ENCODE peak calls at places on chromosomes 12 and 14, in four cellular contexts. Y is pancreas, T is astrocyte of the cerebellum, I is nucleus accumbens. G is an unnamed sample.

GRCh38 chr12:53200458-53201169 is 6.4 kb downstream of the ITGB7 start:
- DNase-seq in Y (no peak), T (no peak), I (no peak), G (no peak)

GRCh38 chr12:121781751-121782615 is 11.5 kb downstream of the RHOF start:
- DNase-seq in T (no peak), I (no peak), Y (no peak), G (no peak)

GRCh38 chr12:105331805-105332251 is 1.3 kb downstream of the C12orf75 start:
- DNase-seq in Y (no peak), T (no peak), I (no peak), G (no peak)

GRCh38 chr12:117486840-117487659 is 125.6 kb upstream of the NOS1 start:
- DNase-seq in Y (no peak), T (peak), I (no peak), G (peak)

GRCh38 chr12:65958456-65958855 is 134.2 kb downstream of the HMGA2 start:
- DNase-seq in I (no peak), Y (no peak), T (no peak), G (no peak)

GRCh38 chr14:94921870-94922585 is 152.1 kb upstream of the GSC start:
- DNase-seq in Y (no peak), T (no peak), I (no peak), G (no peak)

GRCh38 chr12:26042645-26043044 is 82.2 kb downstream of the BHLHE41 start:
- DNase-seq in T (no peak), Y (no peak), I (no peak), G (no peak)

GRCh38 chr14:31843361-31844091 is 233.6 kb upstream of the ARHGAP5 start:
- DNase-seq in I (no peak), T (no peak), Y (no peak), G (no peak)

GRCh38 chr12:72077111-72077820 is 138.6 kb downstream of the TPH2 start:
- DNase-seq in Y (no peak), I (no peak), T (no peak), G (no peak)

GRCh38 chr14:71319646-71320045 is 412.4 kb downstream of the PCNX1 start:
- DNase-seq in Y (no peak), T (no peak), I (no peak), G (no peak)